ENCODE peak calls at places on chromosomes 2 and 18, in five cellular contexts. Y is brain microvascular endothelial cell, T is heart left ventricle, L is lung, R is astrocyte. B is an unnamed sample.
A peak's percentile ranks its signal among the peaks of the same experiment; 100 is the strongest.

GRCh38 chr2:174342600-174343342 is 8.0 kb downstream of the SP9 start:
- DNase-seq in L (no peak), R (no peak), Y (no peak), T (no peak), B (no peak)

GRCh38 chr18:79848579-79849327 is 51.0 kb downstream of the KCNG2 start:
- DNase-seq in L (peak; percentile 26), Y (no peak), R (no peak), T (no peak), B (no peak)

GRCh38 chr18:7177131-7177744 is 53.7 kb upstream of the LRRC30 start:
- DNase-seq in T (peak; percentile 31), R (peak; percentile 49), Y (peak; percentile 86), L (peak; percentile 44), B (peak; percentile 84)

GRCh38 chr2:68726100-68726499 is 8.5 kb upstream of the ARHGAP25 start:
- DNase-seq in L (no peak), Y (no peak), T (no peak), R (no peak), B (no peak)

GRCh38 chr18:56825312-56825711 is 174.2 kb downstream of the WDR7 start:
- DNase-seq in L (no peak), T (no peak), Y (no peak), R (no peak), B (no peak)

GRCh38 chr2:232369126-232369955 is 9.2 kb upstream of the ALPP start:
- DNase-seq in R (no peak), T (no peak), L (no peak), Y (no peak), B (no peak)

GRCh38 chr2:138213624-138214023 is 249.4 kb downstream of the HNMT start:
- DNase-seq in Y (no peak), T (no peak), L (no peak), R (no peak), B (no peak)

GRCh38 chr18:47512056-47512455 is 260.6 kb upstream of the SKOR2 start:
- DNase-seq in L (no peak), T (no peak), R (no peak), Y (no peak), B (no peak)

GRCh38 chr2:113263546-113263945 is 15.2 kb downstream of the PAX8 start:
- DNase-seq in L (no peak), R (no peak), Y (no peak), T (no peak), B (no peak)

GRCh38 chr2:15751477-15751876 is 159.8 kb downstream of the DDX1 start:
- DNase-seq in L (no peak), T (no peak), R (no peak), Y (no peak), B (no peak)

GRCh38 chr2:103159018-103159417 is 397.2 kb downstream of the TMEM182 start:
- DNase-seq in T (no peak), Y (no peak), R (no peak), L (no peak), B (no peak)

GRCh38 chr18:55220523-55220922 is 261.3 kb upstream of the CCDC68 start:
- DNase-seq in L (no peak), R (peak; percentile 35), Y (no peak), T (no peak), B (no peak)

GRCh38 chr2:240232961-240233890 is 92.8 kb upstream of the OTOS start:
- DNase-seq in L (peak; percentile 93), Y (peak; percentile 70), T (peak; percentile 86), R (peak; percentile 65), B (peak; percentile 76)

GRCh38 chr2:83055338-83056010 is 1403.6 kb downstream of the SUCLG1 start:
- DNase-seq in T (no peak), Y (peak; percentile 84), L (no peak), R (peak; percentile 79), B (peak; percentile 50)

GRCh38 chr2:217899231-217900009 is 103.4 kb downstream of the TNS1 start:
- DNase-seq in R (peak; percentile 80), Y (peak; percentile 78), T (no peak), L (peak; percentile 82), B (peak; percentile 86)

GRCh38 chr18:33051397-33051796 is 278.6 kb upstream of the KLHL14 start:
- DNase-seq in Y (no peak), R (peak; percentile 1), T (no peak), L (no peak), B (peak; percentile 9)

GRCh38 chr2:191012845-191013616 is 940 bp downstream of the STAT1 start:
- DNase-seq in L (no peak), T (no peak), Y (no peak), R (peak; percentile 20), B (peak; percentile 49)

GRCh38 chr2:143629344-143629743 is 500.1 kb downstream of the ARHGAP15 start:
- DNase-seq in R (peak; percentile 42), L (no peak), T (no peak), Y (peak; percentile 53), B (peak; percentile 34)

GRCh38 chr2:19669605-19670004 is 232.2 kb downstream of the TTC32 start:
- DNase-seq in T (no peak), R (no peak), Y (no peak), L (no peak), B (no peak)

GRCh38 chr2:11387831-11388230 is 43.4 kb upstream of the ROCK2 start:
- DNase-seq in T (no peak), L (no peak), Y (no peak), R (no peak), B (no peak)

GRCh38 chr2:10513201-10513600 is 65.1 kb upstream of the ODC1 start:
- DNase-seq in T (no peak), R (no peak), Y (no peak), L (no peak), B (no peak)

GRCh38 chr2:106314427-106314826 is 120.3 kb upstream of the UXS1 start:
- DNase-seq in L (no peak), T (no peak), R (no peak), Y (no peak), B (no peak)

GRCh38 chr2:112031916-112032582 is 23.0 kb upstream of the TMEM87B start:
- DNase-seq in Y (no peak), T (no peak), R (no peak), L (peak; percentile 72), B (peak; percentile 42)

GRCh38 chr2:173690349-173690748 is 274.8 kb downstream of the SP3 start:
- DNase-seq in T (no peak), R (no peak), Y (no peak), L (no peak), B (no peak)

GRCh38 chr2:217840522-217840921 is 162.3 kb downstream of the TNS1 start:
- DNase-seq in T (no peak), L (no peak), Y (no peak), R (no peak), B (no peak)

GRCh38 chr2:42100696-42101585 is 53.1 kb downstream of the PKDCC start:
- DNase-seq in R (peak; percentile 78), T (peak; percentile 73), Y (peak; percentile 67), L (peak; percentile 52), B (peak; percentile 32)

GRCh38 chr2:70921031-70921430 is 14.7 kb upstream of the ATP6V1B1 start:
- DNase-seq in L (no peak), T (no peak), Y (no peak), R (no peak), B (no peak)

GRCh38 chr18:48409591-48410094 is 460 bp upstream of the ZBTB7C start:
- DNase-seq in Y (no peak), L (no peak), R (no peak), T (peak; percentile 43), B (no peak)

GRCh38 chr2:46855805-46856204 is 59.8 kb downstream of the MCFD2 start:
- DNase-seq in T (no peak), Y (no peak), R (no peak), L (no peak), B (no peak)

GRCh38 chr2:177275041-177275440 is 10.5 kb upstream of the NFE2L2 start:
- DNase-seq in L (no peak), T (no peak), R (peak; percentile 86), Y (peak; percentile 30), B (peak; percentile 94)

GRCh38 chr2:177272765-177273164 is 8.2 kb upstream of the NFE2L2 start:
- DNase-seq in Y (no peak), R (no peak), T (no peak), L (no peak), B (no peak)

GRCh38 chr2:177271981-177272666 is 7.6 kb upstream of the NFE2L2 start:
- DNase-seq in Y (no peak), T (no peak), R (no peak), L (no peak), B (no peak)

GRCh38 chr2:177275671-177276070 is 11.1 kb upstream of the NFE2L2 start:
- DNase-seq in Y (peak; percentile 53), T (no peak), L (no peak), R (peak; percentile 92), B (peak; percentile 84)

GRCh38 chr2:177273456-177273855 is 8.9 kb upstream of the NFE2L2 start:
- DNase-seq in L (no peak), Y (no peak), T (no peak), R (peak; percentile 34), B (peak; percentile 83)
- H3K4me3 ChIP-seq in L (no peak overlapping the region), Y (no peak overlapping the region), T (no peak overlapping the region), R (no peak overlapping the region), B (no peak overlapping the region)

GRCh38 chr2:105102963-105103421 is 65.1 kb downstream of the MRPS9 start:
- DNase-seq in L (no peak), T (no peak), R (peak; percentile 91), Y (peak; percentile 63), B (peak; percentile 50)
- H3K4me3 ChIP-seq in L (no peak overlapping the region), T (no peak overlapping the region), R (no peak overlapping the region), Y (no peak overlapping the region), B (no peak overlapping the region)

GRCh38 chr2:115162454-115163293 is 720.2 kb downstream of the DPP10 start:
- DNase-seq in R (no peak), T (no peak), L (no peak), Y (no peak), B (no peak)

GRCh38 chr2:115165529-115166109 is 723.2 kb downstream of the DPP10 start:
- DNase-seq in L (no peak), R (peak; percentile 0), Y (peak; percentile 12), T (no peak), B (peak; percentile 34)

GRCh38 chr2:115160523-115161521 is 718.4 kb downstream of the DPP10 start:
- DNase-seq in L (no peak), R (no peak), Y (no peak), T (no peak), B (no peak)

GRCh38 chr2:115163572-115163971 is 721.1 kb downstream of the DPP10 start:
- DNase-seq in Y (no peak), T (no peak), R (no peak), L (no peak), B (no peak)

GRCh38 chr2:115161531-115162453 is 719.4 kb downstream of the DPP10 start:
- DNase-seq in L (no peak), R (no peak), Y (no peak), T (no peak), B (no peak)
- H3K4me3 ChIP-seq in L (no peak overlapping the region), R (no peak overlapping the region), Y (no peak overlapping the region), T (peak overlapping the region; percentile 37), B (no peak overlapping the region)

GRCh38 chr18:61308009-61308408 is 25.2 kb upstream of the CDH20 start:
- DNase-seq in T (no peak), L (no peak), Y (no peak), R (no peak), B (no peak)

DNA sequence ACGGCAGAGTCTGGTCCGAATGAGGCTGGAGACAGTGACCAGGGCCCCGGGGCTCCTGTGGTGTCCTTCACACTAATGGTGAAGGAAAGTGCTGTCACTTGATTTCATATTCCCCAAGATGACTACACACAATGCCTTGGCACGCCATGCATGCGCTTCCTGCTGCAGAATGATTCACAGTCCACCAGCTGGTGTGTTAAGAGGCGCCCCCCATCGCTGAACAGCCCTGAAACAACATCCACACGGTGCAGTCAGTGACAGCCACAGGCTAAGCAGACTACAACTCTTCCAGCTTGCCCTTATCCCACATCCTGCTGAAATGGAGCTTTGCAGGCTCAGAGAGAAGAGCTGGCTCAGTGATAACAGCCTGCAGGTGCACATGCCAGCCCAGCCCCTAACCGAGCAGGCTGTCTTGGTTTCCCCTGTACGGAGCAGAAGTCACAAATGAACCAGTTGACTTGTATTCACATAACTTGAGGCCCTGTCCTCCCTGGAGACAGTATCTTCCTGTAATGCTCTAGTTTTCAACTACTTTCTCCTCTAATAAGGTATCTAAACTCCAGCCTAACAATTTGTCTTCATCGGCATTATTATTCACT is 24.3 kb upstream of the CDH20 start:
- DNase-seq in T (no peak), L (no peak), R (no peak), Y (peak; percentile 64), B (no peak)
- H3K4me3 ChIP-seq in T (no peak overlapping the region), L (no peak overlapping the region), R (no peak overlapping the region), Y (no peak overlapping the region), B (no peak overlapping the region)